ENCODE peak calls at places on chromosomes 11 and 22, in eight cellular contexts. Y is AG09309, F is kidney, J is HCT116, X is BE2C, L is coronary artery, H is GM12865, K is A673. B is an unnamed sample.

GRCh38 chr11:115222218-115222862 is 281.9 kb downstream of the CADM1 start:
- DNase-seq in Y (peak; percentile 55), F (no peak), J (no peak), X (no peak), L (no peak), H (peak; percentile 96), K (peak; percentile 37), B (peak; percentile 46)

GRCh38 chr11:114319716-114320328 is 23.6 kb downstream of the NNMT start:
- DNase-seq in Y (no peak), F (no peak), J (no peak), X (no peak), L (no peak), H (no peak), K (no peak), B (peak; percentile 25)

GRCh38 chr11:87437844-87438223 is 400.1 kb downstream of the TMEM135 start:
- DNase-seq in Y (peak; percentile 59), F (no peak), J (no peak), X (no peak), L (no peak), H (no peak), K (no peak), B (peak; percentile 64)

GRCh38 chr22:46044718-46045458 is 67.9 kb upstream of the WNT7B start:
- DNase-seq in Y (no peak), F (peak; percentile 91), J (no peak), X (no peak), L (peak; percentile 75), H (no peak), K (no peak), B (no peak)

GRCh38 chr22:49208768-49209252 is 618.9 kb downstream of the BRD1 start:
- DNase-seq in Y (no peak), F (peak; percentile 37), J (no peak), X (no peak), L (peak; percentile 52), H (no peak), K (peak; percentile 53), B (no peak)

GRCh38 chr22:46280999-46281623 is 13.3 kb downstream of the TTC38 start:
- DNase-seq in Y (no peak), F (no peak), J (no peak), X (no peak), L (no peak), H (peak; percentile 31), K (no peak), B (no peak)

GRCh38 chr11:115631609-115632008 is 127.4 kb upstream of the CADM1 start:
- DNase-seq in Y (no peak), F (no peak), J (no peak), X (no peak), L (no peak), H (no peak), K (no peak), B (no peak)

GRCh38 chr22:37213218-37213855 is 1.1 kb upstream of the SSTR3 start:
- DNase-seq in Y (no peak), F (peak; percentile 56), J (no peak), X (no peak), L (no peak), H (no peak), K (no peak), B (no peak)

GRCh38 chr22:49239264-49240015 is 588.2 kb downstream of the BRD1 start:
- DNase-seq in Y (no peak), F (peak; percentile 67), J (no peak), X (no peak), L (peak; percentile 70), H (no peak), K (no peak), B (no peak)

GRCh38 chr22:19974233-19974861 is 32.7 kb upstream of the TXNRD2 start:
- DNase-seq in Y (no peak), F (no peak), J (peak; percentile 41), X (peak; percentile 94), L (no peak), H (peak; percentile 72), K (peak; percentile 95), B (peak; percentile 43)

GRCh38 chr11:10413268-10413667 is 41.8 kb upstream of the AMPD3 start:
- DNase-seq in Y (no peak), F (no peak), J (peak; percentile 28), X (peak; percentile 18), L (no peak), H (peak; percentile 72), K (peak; percentile 59), B (no peak)
- TF ChIP-seq CTCF in Y (peak; percentile 28), F (no peak), J (peak; percentile 35), X (peak; percentile 28), L (no peak), H (peak; percentile 57), K (peak; percentile 36), B (peak; percentile 16)

GRCh38 chr11:47659273-47659672 is 16.9 kb upstream of the MTCH2 start:
- DNase-seq in Y (no peak), F (no peak), J (no peak), X (no peak), L (no peak), H (no peak), K (no peak), B (no peak)
- H3K4me3 ChIP-seq in Y (no peak overlapping the region), F (no peak overlapping the region), J (no peak overlapping the region), X (no peak overlapping the region), L (no peak overlapping the region), H (no peak overlapping the region), K (no peak overlapping the region), B (no peak overlapping the region)

DNA sequence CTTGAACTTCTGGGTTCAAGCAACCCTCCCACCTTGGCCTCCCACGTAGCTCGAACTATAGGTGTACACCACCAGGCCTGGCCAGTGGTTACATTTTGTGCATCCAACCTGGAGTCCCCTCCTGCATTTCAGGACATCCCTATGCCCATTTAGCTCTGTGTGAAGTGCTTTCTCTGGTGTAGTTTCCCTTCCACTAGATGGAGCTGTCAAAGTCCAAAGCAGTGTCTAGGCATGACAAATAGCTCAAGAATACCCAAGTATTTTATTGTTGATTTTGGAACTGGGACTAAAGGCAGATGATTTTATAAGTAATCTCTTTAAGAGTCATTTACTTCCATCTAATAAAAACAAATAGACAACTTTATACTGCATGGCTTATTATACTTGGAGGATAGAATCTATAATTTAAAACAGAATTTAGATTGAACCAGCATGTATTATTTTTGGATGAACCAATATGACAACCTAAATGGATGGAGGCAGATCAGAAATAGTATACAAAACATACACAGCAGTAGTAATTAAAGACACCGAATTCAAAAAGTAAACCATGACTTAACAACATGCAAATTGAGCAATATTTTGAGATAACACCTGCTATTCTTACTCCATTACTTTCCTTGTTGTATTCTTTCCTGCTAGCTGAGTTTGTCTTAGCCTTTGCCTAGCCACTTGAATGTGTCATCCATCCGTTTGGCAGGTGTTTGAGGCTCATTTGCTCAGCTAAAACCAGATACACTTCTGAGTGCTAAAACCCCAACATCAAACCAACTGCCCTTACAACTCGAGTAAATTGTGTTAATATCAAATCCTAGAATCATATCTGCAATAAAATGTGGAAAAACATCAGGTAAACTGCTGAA is 37.7 kb downstream of the EIF4ENIF1 start:
- DNase-seq in Y (peak; percentile 23), F (no peak), J (peak; percentile 21), X (no peak), L (no peak), H (peak; percentile 65), K (peak; percentile 49), B (peak; percentile 67)
- TF ChIP-seq CTCF in Y (peak; percentile 73), F (peak; percentile 23), J (peak; percentile 72), X (peak; percentile 81), L (no peak), H (peak; percentile 54), K (peak; percentile 66), B (peak; percentile 62)

DNA sequence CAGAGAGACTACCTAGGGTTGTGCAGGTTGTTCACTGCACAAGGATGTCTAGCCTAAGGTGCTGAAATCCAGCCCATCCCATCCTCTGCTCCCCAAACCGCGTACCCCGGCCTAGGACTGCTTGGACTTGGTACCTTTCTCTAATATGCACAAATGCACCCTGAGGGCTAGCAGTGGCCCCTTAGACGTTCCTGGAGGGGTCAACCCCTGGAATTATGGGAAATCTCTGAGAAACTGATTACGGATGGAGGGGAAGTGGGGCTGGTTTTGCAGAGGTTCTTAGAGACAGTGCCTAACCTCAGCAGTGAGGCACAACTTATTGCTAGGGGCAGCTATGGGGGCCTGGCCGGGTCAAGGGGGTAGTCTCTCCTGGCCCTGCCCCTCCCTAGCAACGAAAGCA is 2.5 kb downstream of the C11orf68 start:
- DNase-seq in Y (no peak), F (no peak), J (no peak), X (no peak), L (no peak), H (no peak), K (no peak), B (no peak)
- H3K4me3 ChIP-seq in Y (peak overlapping the region; percentile 75), F (no peak overlapping the region), J (peak overlapping the region; percentile 86), X (no peak overlapping the region), L (peak overlapping the region; percentile 82), H (no peak overlapping the region), K (no peak overlapping the region), B (peak overlapping the region; percentile 85)

GRCh38 chr11:71563401-71563800 is 2.0 kb upstream of the KRTAP5-10 start:
- DNase-seq in Y (peak; percentile 32), F (no peak), J (peak; percentile 51), X (peak; percentile 53), L (no peak), H (peak; percentile 74), K (peak; percentile 63), B (peak; percentile 69)
- TF ChIP-seq CTCF in Y (peak; percentile 50), F (peak; percentile 20), J (peak; percentile 68), X (peak; percentile 75), L (no peak), H (peak; percentile 67), K (peak; percentile 74), B (peak; percentile 40)

DNA sequence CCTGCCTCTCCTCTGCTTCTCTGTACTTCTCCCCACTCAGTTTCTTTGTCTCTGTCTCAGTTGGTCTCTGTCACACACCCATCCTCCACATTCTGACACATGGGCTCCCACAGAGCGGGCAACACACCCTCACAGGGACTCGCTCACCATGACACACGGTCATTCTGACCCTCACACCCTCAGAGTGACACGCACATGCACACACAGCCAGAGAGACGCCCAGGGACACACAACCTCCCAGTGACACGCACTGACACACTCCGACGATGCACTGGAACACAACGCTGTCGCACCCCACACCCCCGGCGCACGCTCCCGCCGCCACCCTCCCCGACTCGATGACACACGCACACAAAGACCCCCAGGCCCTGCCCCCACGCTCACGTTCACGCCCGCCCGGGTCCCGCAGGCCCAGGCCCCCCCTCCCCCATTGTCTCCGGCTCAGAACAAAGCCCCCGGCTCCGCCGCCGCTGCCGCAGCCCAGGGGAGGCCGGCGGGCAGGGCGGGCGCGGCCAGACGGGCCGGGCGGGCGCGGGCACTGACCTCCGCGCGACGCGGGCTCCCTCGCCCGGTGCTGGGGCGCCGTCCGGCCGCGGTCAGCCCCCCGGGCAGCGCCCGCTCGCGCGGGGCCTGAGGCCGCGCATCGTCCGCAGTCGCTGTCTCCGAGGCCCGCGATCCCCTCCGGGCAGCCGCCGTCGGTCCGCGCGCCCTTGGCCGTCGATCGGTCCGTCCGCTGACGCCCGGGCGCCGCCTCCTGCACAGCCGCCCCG is 404 bp downstream of the DCHS1 start:
- DNase-seq in Y (no peak), F (peak; percentile 78), J (no peak), X (peak; percentile 12), L (no peak), H (no peak), K (peak; percentile 8), B (no peak)
- H3K4me3 ChIP-seq in Y (peak overlapping the region; percentile 40), F (peak overlapping the region; percentile 55), J (no peak overlapping the region), X (peak overlapping the region; percentile 19), L (peak overlapping the region; percentile 77), H (no peak overlapping the region), K (peak overlapping the region; percentile 50), B (no peak overlapping the region)

GRCh38 chr11:80282643-80283042 is 841.8 kb upstream of the TENM4 start:
- DNase-seq in Y (no peak), F (no peak), J (no peak), X (no peak), L (no peak), H (no peak), K (no peak), B (no peak)
- TF ChIP-seq CTCF in Y (no peak), F (no peak), J (no peak), X (no peak), L (no peak), H (no peak), K (no peak), B (no peak)

B was measured in fibroblast of mammary gland.